ENCODE peak calls at places on chromosome 19, in ten cellular contexts. I is NCI-H69; O is WTC11; W is stimulated activated CD4-positive, alpha-beta T cell treated with anti-CD3 and anti-CD28 coated beads, Interleukin-2, amount 100 ng/mL, for 48 hours; J is lower leg skin; G is HFFc6; X is SW 1271; V is cardiac muscle cell; S is tibial nerve; M is fibroblast of the aortic adventitia. K is an unnamed sample.

GRCh38 chr19:30419581-30420180 is 47.5 kb downstream of the ZNF536 start:
- DNase-seq in S (no peak), W (no peak), G (no peak), M (no peak), O (no peak), I (no peak), X (no peak), J (no peak), V (no peak), K (peak; percentile 64)

GRCh38 chr19:46678110-46678732 is 17.2 kb upstream of the DACT3 start:
- DNase-seq in V (peak; percentile 36), G (no peak), J (no peak), W (peak; percentile 51), X (no peak), M (no peak), S (no peak), O (peak; percentile 90), I (peak; percentile 19), K (peak; percentile 33)

GRCh38 chr19:50449236-50449899 is 16.7 kb downstream of the MYBPC2 start:
- DNase-seq in S (no peak), M (no peak), X (no peak), I (peak; percentile 10), G (no peak), V (no peak), W (no peak), O (no peak), J (no peak), K (no peak)

GRCh38 chr19:23393121-23393520 is 2.1 kb downstream of the ZNF91 start:
- DNase-seq in G (peak; percentile 18), M (no peak), J (no peak), O (no peak), I (no peak), V (no peak), S (no peak), X (no peak), W (no peak), K (peak; percentile 33)

GRCh38 chr19:54928299-54928698 is 19.0 kb downstream of the NLRP7 start:
- DNase-seq in X (no peak), O (no peak), J (no peak), S (no peak), M (no peak), I (peak; percentile 16), V (no peak), G (no peak), W (no peak), K (peak; percentile 12)

GRCh38 chr19:50050406-50051223 is 24.8 kb downstream of the ZNF473 start:
- DNase-seq in X (no peak), S (peak; percentile 75), I (peak; percentile 95), M (peak; percentile 61), J (peak; percentile 82), G (no peak), V (peak; percentile 70), O (peak; percentile 87), W (peak; percentile 62), K (peak; percentile 97)

GRCh38 chr19:4049432-4049831 is 17.3 kb downstream of the ZBTB7A start:
- DNase-seq in W (no peak), X (no peak), O (no peak), M (no peak), S (no peak), I (no peak), J (no peak), V (peak; percentile 44), G (no peak), K (no peak)

GRCh38 chr19:13521066-13521465 is 14.8 kb upstream of the CACNA1A start:
- DNase-seq in G (no peak), M (no peak), J (no peak), V (no peak), X (no peak), O (no peak), S (no peak), I (no peak), W (no peak), K (peak; percentile 5)

GRCh38 chr19:850221-850978 is 1.7 kb upstream of the ELANE start:
- DNase-seq in I (peak; percentile 85), O (peak; percentile 55), X (peak; percentile 75), W (no peak), J (peak; percentile 86), V (peak; percentile 24), M (peak; percentile 97), G (peak; percentile 68), S (peak; percentile 94), K (peak; percentile 91)

GRCh38 chr19:34838753-34839431 is 65.9 kb upstream of the ZNF599 start:
- DNase-seq in X (no peak), W (no peak), O (peak; percentile 89), M (peak; percentile 1), I (no peak), V (peak; percentile 55), J (no peak), S (no peak), G (no peak), K (peak; percentile 37)

GRCh38 chr19:17761148-17761547 is 9.9 kb downstream of the FCHO1 start:
- DNase-seq in O (no peak), X (no peak), S (no peak), W (no peak), J (no peak), I (no peak), V (no peak), M (no peak), G (no peak), K (no peak)

GRCh38 chr19:47351545-47351944 is 2.4 kb downstream of the DHX34 start:
- DNase-seq in S (no peak), X (peak; percentile 40), J (no peak), M (peak; percentile 32), W (no peak), G (peak; percentile 19), O (no peak), V (peak; percentile 15), I (peak; percentile 14), K (peak; percentile 37)

GRCh38 chr19:7550169-7550770 is 14.8 kb downstream of the PNPLA6 start:
- DNase-seq in X (no peak), S (no peak), J (no peak), V (no peak), M (no peak), O (no peak), W (no peak), G (no peak), I (no peak), K (no peak)

GRCh38 chr19:45668342-45668871 is 386 bp downstream of the GIPR start:
- DNase-seq in V (no peak), X (no peak), M (no peak), W (no peak), G (no peak), J (no peak), I (peak; percentile 63), O (no peak), S (no peak), K (peak; percentile 57)

GRCh38 chr19:44051654-44052402 is at the start of gene ZNF223:
- DNase-seq in S (peak; percentile 92), G (peak; percentile 90), M (peak; percentile 92), V (peak; percentile 96), W (peak; percentile 38), I (peak; percentile 99), O (peak; percentile 95), X (peak; percentile 86), J (peak; percentile 96), K (peak; percentile 96)

GRCh38 chr19:41877490-41877876 is 404 bp downstream of the CD79A start:
- DNase-seq in V (no peak), W (no peak), G (no peak), J (no peak), M (no peak), X (no peak), O (no peak), S (no peak), I (no peak), K (no peak)

GRCh38 chr19:28351761-28352160 is 861.2 kb downstream of the UQCRFS1 start:
- DNase-seq in J (no peak), M (peak; percentile 17), X (no peak), V (no peak), G (no peak), S (no peak), O (no peak), W (no peak), I (no peak), K (peak; percentile 77)